ENCODE peak calls at places on chromosomes 16 and 17, in four cellular contexts. X is stimulated activated CD4-positive, alpha-beta T cell treated with anti-CD3 and anti-CD28 coated beads, Interleukin-15, amount 100 ng/mL, for 1 hour; O is AML-193; Q is EH. W is an unnamed sample.

GRCh38 chr17:14903810-14904209 is 361.3 kb downstream of the PMP22 start:
- DNase-seq in X (no peak), O (no peak), Q (peak; percentile 85), W (no peak)

GRCh38 chr17:50850640-50851039 is 15.3 kb downstream of the WFIKKN2 start:
- DNase-seq in X (no peak), O (no peak), Q (no peak), W (no peak)

GRCh38 chr17:63412234-63412633 is 33.9 kb downstream of the CYB561 start:
- DNase-seq in X (no peak), O (no peak), Q (no peak), W (no peak)

GRCh38 chr16:2060346-2060745 is 12.6 kb downstream of the TSC2 start:
- DNase-seq in X (no peak), O (no peak), Q (no peak), W (no peak)

GRCh38 chr16:85878875-85879274 is 20.1 kb upstream of the IRF8 start:
- DNase-seq in X (no peak), O (no peak), Q (peak; percentile 86), W (peak; percentile 88)

GRCh38 chr17:7550359-7550758 is 1.5 kb downstream of the TNFSF12 start:
- DNase-seq in X (no peak), O (no peak), Q (no peak), W (no peak)

GRCh38 chr17:42135664-42136653 is 13.4 kb downstream of the HSPB9 start:
- DNase-seq in X (no peak), O (peak; percentile 46), Q (peak; percentile 77), W (peak; percentile 84)

GRCh38 chr16:14148569-14148968 is 77.5 kb downstream of the MRTFB start:
- DNase-seq in X (no peak), O (no peak), Q (peak; percentile 10), W (peak; percentile 9)

GRCh38 chr17:2926019-2926650 is 129.9 kb downstream of the RAP1GAP2 start:
- DNase-seq in X (no peak), O (peak; percentile 18), Q (peak; percentile 91), W (peak; percentile 23)

GRCh38 chr17:27469256-27469655 is 13.0 kb downstream of the KSR1 start:
- DNase-seq in X (no peak), O (no peak), Q (no peak), W (no peak)